ENCODE peak calls at places on chromosome 17, in four cellular contexts. I is esophagus squamous epithelium, X is upper lobe of right lung, O is nephron progenitor cell. K is an unnamed sample.

GRCh38 chr17:80720624-80721577 is 176.3 kb downstream of the RPTOR start:
- DNase-seq in I (no peak), X (no peak), O (peak; percentile 21), K (peak; percentile 84)

GRCh38 chr17:78364436-78365281 is 4.8 kb upstream of the SOCS3 start:
- DNase-seq in I (no peak), X (no peak), O (no peak), K (no peak)

GRCh38 chr17:77311371-77311981 is 170.7 kb downstream of the SEC14L1 start:
- DNase-seq in I (no peak), X (no peak), O (no peak), K (no peak)

GRCh38 chr17:661509-661908 is 53.1 kb downstream of the VPS53 start:
- DNase-seq in I (no peak), X (no peak), O (no peak), K (no peak)

GRCh38 chr17:74919440-74920305 is 3.4 kb downstream of the USH1G start:
- DNase-seq in I (no peak), X (no peak), O (peak; percentile 43), K (no peak)

GRCh38 chr17:79020631-79021301 is 3.2 kb upstream of the C1QTNF1 start:
- DNase-seq in I (no peak), X (no peak), O (no peak), K (peak; percentile 64)

GRCh38 chr17:45828171-45829133 is 16.2 kb upstream of the SPPL2C start:
- DNase-seq in I (no peak), X (no peak), O (no peak), K (no peak)

GRCh38 chr17:72931163-72931562 is 161.3 kb downstream of the SLC39A11 start:
- DNase-seq in I (no peak), X (no peak), O (no peak), K (no peak)

GRCh38 chr17:74213897-74214386 is 571 bp downstream of the TTYH2 start:
- DNase-seq in I (no peak), X (no peak), O (no peak), K (no peak)

GRCh38 chr17:34556951-34557350 is 22.4 kb upstream of the TMEM132E start:
- DNase-seq in I (no peak), X (no peak), O (no peak), K (no peak)

GRCh38 chr17:58529275-58529674 is 14.8 kb upstream of the MTMR4 start:
- DNase-seq in I (no peak), X (no peak), O (no peak), K (no peak)

GRCh38 chr17:42050360-42051012 is at the start of gene C17orf113:
- DNase-seq in I (no peak), X (peak; percentile 81), O (peak; percentile 76), K (no peak)

GRCh38 chr17:35705230-35705629 is 26.2 kb upstream of the RASL10B start:
- DNase-seq in I (no peak), X (no peak), O (no peak), K (no peak)

GRCh38 chr17:43927101-43927935 is 15.0 kb downstream of the PPY start:
- DNase-seq in I (no peak), X (peak; percentile 66), O (no peak), K (no peak)

GRCh38 chr17:76598004-76598439 is 12.4 kb upstream of the ST6GALNAC2 start:
- DNase-seq in I (no peak), X (no peak), O (no peak), K (peak; percentile 72)

GRCh38 chr17:38327936-38328335 is 15.8 kb downstream of the GPR179 start:
- DNase-seq in I (no peak), X (no peak), O (no peak), K (no peak)

GRCh38 chr17:82204831-82205719 is 7.6 kb downstream of the CCDC57 start:
- DNase-seq in I (no peak), X (no peak), O (no peak), K (peak; percentile 88)

GRCh38 chr17:40319651-40320550 is 10.9 kb downstream of the RARA start:
- DNase-seq in I (no peak), X (peak; percentile 85), O (no peak), K (no peak)

GRCh38 chr17:59723041-59723440 is 15.6 kb downstream of the VMP1 start:
- DNase-seq in I (no peak), X (no peak), O (no peak), K (no peak)

GRCh38 chr17:45127583-45128300 is 4.6 kb downstream of the PLCD3 start:
- DNase-seq in I (no peak), X (no peak), O (no peak), K (peak; percentile 55)

GRCh38 chr17:82228278-82228841 is 482 bp upstream of the SLC16A3 start:
- DNase-seq in I (no peak), X (peak; percentile 89), O (peak; percentile 32), K (no peak)

GRCh38 chr17:54967621-54968258 is 714 bp downstream of the COX11 start:
- DNase-seq in I (no peak), X (no peak), O (no peak), K (peak; percentile 33)

GRCh38 chr17:16923097-16923903 is 48.6 kb downstream of the TNFRSF13B start:
- DNase-seq in I (no peak), X (peak; percentile 53), O (no peak), K (no peak)

GRCh38 chr17:80649200-80649644 is 104.6 kb downstream of the RPTOR start:
- DNase-seq in I (no peak), X (no peak), O (no peak), K (peak; percentile 47)

GRCh38 chr17:11506635-11507034 is 91.6 kb upstream of the DNAH9 start:
- DNase-seq in I (no peak), X (no peak), O (peak; percentile 79), K (peak; percentile 9)

GRCh38 chr17:42456223-42457106 is 2.2 kb upstream of the ATP6V0A1 start:
- DNase-seq in I (no peak), X (no peak), O (no peak), K (peak; percentile 78)

GRCh38 chr17:77897741-77898301 is 60.7 kb upstream of the TNRC6C start:
- DNase-seq in I (no peak), X (peak; percentile 40), O (no peak), K (no peak)

GRCh38 chr17:35540589-35541404 is 3.3 kb upstream of the SLFN12L start:
- DNase-seq in I (peak; percentile 16), X (peak; percentile 73), O (no peak), K (peak; percentile 23)

GRCh38 chr17:52647411-52647810 is 488.9 kb upstream of the CA10 start:
- DNase-seq in I (no peak), X (no peak), O (no peak), K (no peak)

GRCh38 chr17:52653014-52653413 is 494.5 kb upstream of the CA10 start:
- DNase-seq in I (no peak), X (no peak), O (no peak), K (no peak)

DNA sequence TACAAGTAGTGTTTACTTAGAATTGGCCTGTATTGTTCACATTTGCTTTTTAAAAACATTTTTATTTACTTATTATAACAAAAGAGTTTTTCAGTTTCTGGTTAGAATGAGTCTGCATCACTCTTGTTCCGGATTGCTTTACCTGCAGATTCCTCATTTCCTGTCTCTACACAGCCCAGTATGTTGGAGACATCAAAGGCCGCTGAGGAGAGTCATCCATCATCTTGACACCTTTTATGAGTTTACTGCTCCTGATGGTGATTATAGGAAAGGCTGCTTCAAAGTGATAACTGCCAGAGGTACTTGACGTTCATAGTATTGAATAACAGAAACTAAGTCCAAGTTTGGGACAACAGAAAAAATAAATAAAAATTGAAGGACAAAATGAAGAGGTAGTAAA is 490.5 kb upstream of the CA10 start:
- DNase-seq in I (no peak), X (no peak), O (peak; percentile 35), K (no peak)
- TF ChIP-seq CTCF in I (no peak), X (no peak), O (no peak), K (no peak)

GRCh38 chr17:28571255-28572122 is at the start of gene PIGS:
- DNase-seq in I (peak; percentile 60), X (peak; percentile 98), O (peak; percentile 96), K (peak; percentile 86)
- TF ChIP-seq CTCF in I (no peak), X (no peak), O (no peak), K (no peak)

GRCh38 chr17:63434951-63435571 is 11.0 kb downstream of the CYB561 start:
- DNase-seq in I (no peak), X (peak; percentile 91), O (no peak), K (peak; percentile 76)
- TF ChIP-seq CTCF in I (no peak), X (peak; percentile 23), O (no peak), K (peak; percentile 30)

DNA sequence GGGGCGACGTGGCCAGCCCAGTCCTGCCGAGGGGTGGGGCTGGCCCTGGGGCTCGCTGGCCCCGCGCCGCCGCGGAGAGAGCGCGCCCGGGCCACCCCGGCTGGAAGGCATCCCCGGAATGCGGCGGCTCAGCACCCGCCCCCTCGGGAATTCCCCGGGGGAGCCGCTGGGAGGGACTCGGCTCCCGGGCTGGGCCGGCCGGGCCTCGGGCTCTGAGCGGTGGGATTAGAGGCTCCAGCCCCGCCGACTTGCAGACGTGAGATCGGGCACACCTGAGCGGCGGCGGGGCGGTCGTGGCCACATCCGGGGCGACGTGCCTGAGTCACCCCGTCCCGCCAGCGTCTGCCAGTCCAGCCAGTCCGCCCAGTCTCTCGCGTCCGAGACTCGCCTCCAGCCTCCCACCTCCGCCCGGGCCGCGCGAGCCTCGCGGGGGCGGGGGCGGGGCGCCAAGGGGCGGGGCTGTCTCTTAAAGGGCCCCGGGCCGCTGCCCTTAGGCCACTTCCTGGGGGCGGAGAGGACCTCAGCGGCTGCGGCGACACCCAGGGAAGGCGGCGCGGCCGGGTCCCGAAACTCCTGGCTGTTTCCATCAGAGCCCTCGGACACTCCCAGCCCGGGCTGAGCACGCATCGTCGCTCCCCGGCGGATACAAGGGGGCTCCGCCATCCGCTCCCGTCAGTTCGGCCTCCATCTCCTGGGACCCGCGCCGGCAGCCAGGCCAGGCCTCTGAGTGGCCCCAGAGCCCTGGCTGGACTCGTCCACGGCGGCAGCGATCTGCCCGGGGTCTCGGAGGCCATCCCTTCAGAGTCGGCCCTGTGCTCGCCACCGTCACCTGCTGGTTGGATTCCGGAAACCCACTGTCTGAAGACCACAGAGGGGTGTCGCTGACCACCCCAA is at the start of gene KCTD11:
- DNase-seq in I (no peak), X (peak; percentile 97), O (peak; percentile 90), K (peak; percentile 91)
- TF ChIP-seq CTCF in I (no peak), X (peak; percentile 54), O (peak; percentile 64), K (peak; percentile 87)

GRCh38 chr17:4934173-4934979 is 2.3 kb downstream of the GP1BA start:
- DNase-seq in I (no peak), X (peak; percentile 71), O (peak; percentile 35), K (peak; percentile 41)
- TF ChIP-seq CTCF in I (no peak), X (peak; percentile 17), O (peak; percentile 16), K (peak; percentile 43)

GRCh38 chr17:66987059-66987616 is 22.6 kb downstream of the CACNG4 start:
- DNase-seq in I (no peak), X (no peak), O (no peak), K (no peak)

GRCh38 chr17:66989579-66989978 is 25.1 kb downstream of the CACNG4 start:
- DNase-seq in I (no peak), X (no peak), O (no peak), K (no peak)

GRCh38 chr17:66989076-66989475 is 24.6 kb downstream of the CACNG4 start:
- DNase-seq in I (no peak), X (no peak), O (no peak), K (no peak)

GRCh38 chr17:66986659-66987058 is 22.2 kb downstream of the CACNG4 start:
- DNase-seq in I (no peak), X (no peak), O (no peak), K (no peak)

GRCh38 chr17:66988069-66988798 is 23.7 kb downstream of the CACNG4 start:
- DNase-seq in I (no peak), X (no peak), O (no peak), K (no peak)
- TF ChIP-seq CTCF in I (no peak), X (no peak), O (no peak), K (no peak)

K was measured in bronchial epithelial cell.